ENCODE peak calls at places on chromosomes 2 and 18, in eight cellular contexts. I is GM12878, C is transverse colon, A is suprapubic skin, H is right lobe of liver, E is ovary, P is IMR-90, K is HCT116. J is an unnamed sample.

GRCh38 chr2:137005173-137005572 is 239.8 kb downstream of the THSD7B start:
- DNase-seq in I (no peak), C (no peak), A (no peak), H (no peak), E (no peak), P (no peak), K (no peak), J (no peak)

GRCh38 chr2:191329841-191330240 is 84.6 kb downstream of the MYO1B start:
- DNase-seq in I (no peak), C (no peak), A (no peak), H (no peak), E (no peak), P (no peak), K (no peak), J (no peak)

GRCh38 chr18:34352385-34353163 is 127.9 kb upstream of the NOL4 start:
- DNase-seq in I (no peak), C (no peak), A (no peak), H (no peak), E (no peak), P (no peak), K (no peak), J (peak)

GRCh38 chr2:221104391-221104811 is 467.7 kb downstream of the EPHA4 start:
- DNase-seq in I (no peak), C (no peak), A (peak), H (peak), E (peak), P (peak), K (no peak), J (no peak)

GRCh38 chr18:42936289-42936688 is 179.2 kb downstream of the RIT2 start:
- DNase-seq in I (peak), C (no peak), A (no peak), H (no peak), E (no peak), P (no peak), K (no peak), J (no peak)

GRCh38 chr18:59813942-59814341 is 85.9 kb upstream of the PMAIP1 start:
- DNase-seq in I (no peak), C (no peak), A (no peak), H (no peak), E (no peak), P (peak), K (no peak), J (no peak)

GRCh38 chr2:147499785-147500184 is 345.0 kb upstream of the ACVR2A start:
- DNase-seq in I (peak), C (no peak), A (no peak), H (no peak), E (no peak), P (no peak), K (no peak), J (no peak)

GRCh38 chr2:59182249-59182648 is 941.1 kb upstream of the FANCL start:
- DNase-seq in I (no peak), C (no peak), A (no peak), H (no peak), E (no peak), P (peak), K (no peak), J (peak)

GRCh38 chr2:166314022-166314759 is 61.6 kb downstream of the SCN9A start:
- DNase-seq in I (no peak), C (no peak), A (no peak), H (no peak), E (no peak), P (peak), K (no peak), J (no peak)

GRCh38 chr2:45721150-45721549 is 69.7 kb downstream of the PRKCE start:
- DNase-seq in I (no peak), C (no peak), A (no peak), H (no peak), E (no peak), P (no peak), K (no peak), J (no peak)

GRCh38 chr2:191696001-191696400 is 18.1 kb downstream of the NABP1 start:
- DNase-seq in I (no peak), C (peak), A (no peak), H (peak), E (no peak), P (peak), K (no peak), J (no peak)

GRCh38 chr2:154193246-154193645 is 321.5 kb downstream of the GALNT13 start:
- DNase-seq in I (no peak), C (no peak), A (no peak), H (no peak), E (no peak), P (no peak), K (no peak), J (no peak)

GRCh38 chr18:63762518-63762917 is 12.7 kb upstream of the SERPINB7 start:
- DNase-seq in I (no peak), C (no peak), A (no peak), H (no peak), E (no peak), P (peak), K (no peak), J (no peak)

GRCh38 chr2:190802133-190802532 is 78.5 kb upstream of the GLS start:
- DNase-seq in I (no peak), C (no peak), A (no peak), H (no peak), E (no peak), P (no peak), K (no peak), J (peak)

GRCh38 chr18:47975701-47976100 is 45.2 kb upstream of the SMAD2 start:
- DNase-seq in I (no peak), C (no peak), A (no peak), H (no peak), E (no peak), P (no peak), K (no peak), J (peak)

GRCh38 chr2:148930046-148930775 is 55.2 kb downstream of the KIF5C start:
- DNase-seq in I (no peak), C (no peak), A (no peak), H (no peak), E (no peak), P (no peak), K (no peak), J (peak)

GRCh38 chr2:28394331-28394877 is 1.7 kb downstream of the FOSL2 start:
- DNase-seq in I (no peak), C (peak), A (no peak), H (no peak), E (peak), P (peak), K (no peak), J (peak)

GRCh38 chr18:12373032-12373770 is 3.8 kb downstream of the AFG3L2 start:
- DNase-seq in I (no peak), C (peak), A (no peak), H (no peak), E (no peak), P (no peak), K (no peak), J (no peak)

GRCh38 chr18:56124186-56124585 is 514.2 kb downstream of the TXNL1 start:
- DNase-seq in I (no peak), C (no peak), A (no peak), H (no peak), E (no peak), P (peak), K (no peak), J (no peak)

GRCh38 chr2:168237741-168238140 is 9.7 kb downstream of the STK39 start:
- DNase-seq in I (no peak), C (no peak), A (no peak), H (no peak), E (no peak), P (peak), K (no peak), J (no peak)

GRCh38 chr2:68909793-68910674 is 38.8 kb upstream of the BMP10 start:
- DNase-seq in I (peak), C (peak), A (peak), H (peak), E (peak), P (peak), K (peak), J (peak)

GRCh38 chr2:48600204-48600813 is 17.3 kb upstream of the GTF2A1L start:
- DNase-seq in I (no peak), C (no peak), A (no peak), H (no peak), E (no peak), P (peak), K (no peak), J (peak)

GRCh38 chr2:237227190-237227988 is 141.7 kb downstream of the COPS8 start:
- DNase-seq in I (no peak), C (no peak), A (no peak), H (no peak), E (no peak), P (peak), K (peak), J (peak)

GRCh38 chr18:38545071-38545470 is 979.5 kb upstream of the CELF4 start:
- DNase-seq in I (no peak), C (no peak), A (no peak), H (no peak), E (no peak), P (no peak), K (no peak), J (peak)

GRCh38 chr2:162085090-162085891 is 11.3 kb upstream of the DPP4 start:
- DNase-seq in I (no peak), C (no peak), A (no peak), H (no peak), E (no peak), P (peak), K (no peak), J (no peak)

GRCh38 chr2:61887684-61888303 is 662 bp downstream of the CCT4 start:
- DNase-seq in I (no peak), C (no peak), A (no peak), H (no peak), E (no peak), P (peak), K (no peak), J (peak)

GRCh38 chr18:52694804-52695203 is 354.8 kb downstream of the DCC start:
- DNase-seq in I (no peak), C (peak), A (no peak), H (no peak), E (no peak), P (no peak), K (no peak), J (peak)

GRCh38 chr2:48607307-48608014 is 10.2 kb upstream of the GTF2A1L start:
- DNase-seq in I (no peak), C (no peak), A (no peak), H (no peak), E (no peak), P (peak), K (peak), J (no peak)

GRCh38 chr2:187580462-187581124 is 26.4 kb upstream of the TFPI start:
- DNase-seq in I (no peak), C (no peak), A (no peak), H (no peak), E (no peak), P (peak), K (peak), J (peak)

GRCh38 chr2:38159621-38160020 is 83.7 kb upstream of the CYP1B1 start:
- DNase-seq in I (no peak), C (no peak), A (no peak), H (no peak), E (no peak), P (no peak), K (no peak), J (no peak)

GRCh38 chr2:218642786-218643185 is 16.6 kb downstream of the ZNF142 start:
- DNase-seq in I (no peak), C (no peak), A (no peak), H (no peak), E (no peak), P (no peak), K (no peak), J (no peak)
- H3K4me3 ChIP-seq in I (no peak), C (no peak), A (no peak), H (no peak), E (no peak), P (no peak), K (no peak), J (no peak)

DNA sequence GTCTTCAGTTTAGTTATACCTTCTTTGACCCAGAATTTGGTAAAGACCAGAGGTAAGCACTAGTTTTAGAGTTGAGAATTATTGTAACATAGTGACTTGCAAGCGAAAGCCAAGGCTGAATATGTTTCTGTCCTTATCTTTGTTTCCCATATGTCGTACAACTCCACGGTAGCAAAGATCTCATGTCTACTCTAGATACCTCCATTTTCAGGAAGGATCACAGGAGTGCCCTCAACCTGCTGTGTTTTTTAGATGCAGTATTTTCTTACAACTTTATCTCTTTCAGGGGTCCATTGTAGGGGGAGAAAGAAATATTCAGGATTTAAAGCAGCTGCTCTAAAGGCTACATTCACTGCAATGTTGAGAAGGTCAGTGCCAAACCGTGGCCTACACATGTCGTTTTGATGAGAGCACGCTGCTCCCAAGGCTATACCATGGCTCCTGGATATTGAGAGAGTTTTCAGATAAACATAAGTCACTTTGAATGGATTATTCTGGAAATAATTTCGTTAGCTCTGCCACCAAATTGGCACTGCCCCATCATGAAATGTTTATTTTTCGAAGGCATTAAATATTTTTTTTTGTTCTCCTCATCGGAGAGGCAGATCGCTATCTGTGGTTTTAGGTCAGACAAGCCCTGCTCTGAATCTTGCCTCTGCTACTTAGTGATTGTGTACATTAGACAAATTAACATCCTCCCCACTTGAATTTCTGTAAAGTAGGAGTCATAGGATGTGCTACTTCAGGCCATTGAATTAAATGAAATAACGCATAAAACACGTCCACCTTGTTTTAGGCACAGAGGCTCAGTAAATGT is 2.1 kb downstream of the RHBDD1 start:
- DNase-seq in I (no peak), C (no peak), A (no peak), H (no peak), E (no peak), P (no peak), K (no peak), J (peak)
- TF ChIP-seq POLR2A in I (no peak), C (no peak), A (no peak), H (no peak), E (no peak), P (no peak), K (no peak), J (no peak)

DNA sequence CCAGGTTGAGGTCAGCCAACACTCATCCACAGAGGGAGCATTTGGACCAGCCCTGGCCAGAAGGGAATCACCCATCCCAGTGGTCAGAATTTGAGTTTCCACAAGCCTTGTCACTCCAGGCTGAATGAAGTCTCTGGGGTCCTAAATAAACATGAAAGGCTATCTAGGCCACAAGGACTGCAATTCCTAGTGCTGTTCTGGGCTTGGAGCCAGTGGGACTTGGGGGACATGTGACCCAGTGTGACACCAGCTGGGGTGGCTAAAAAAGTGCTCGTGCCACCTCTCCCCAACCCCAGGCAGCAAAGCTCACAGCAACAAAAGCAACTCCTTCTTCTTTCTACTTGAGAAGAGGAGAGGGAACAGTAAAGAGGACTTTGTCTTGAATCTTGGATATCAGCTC is 91.7 kb downstream of the MDH1 start:
- DNase-seq in I (no peak), C (no peak), A (no peak), H (no peak), E (no peak), P (no peak), K (no peak), J (no peak)
- H3K4me3 ChIP-seq in I (no peak), C (no peak), A (no peak), H (no peak), E (no peak), P (no peak), K (no peak), J (no peak)

DNA sequence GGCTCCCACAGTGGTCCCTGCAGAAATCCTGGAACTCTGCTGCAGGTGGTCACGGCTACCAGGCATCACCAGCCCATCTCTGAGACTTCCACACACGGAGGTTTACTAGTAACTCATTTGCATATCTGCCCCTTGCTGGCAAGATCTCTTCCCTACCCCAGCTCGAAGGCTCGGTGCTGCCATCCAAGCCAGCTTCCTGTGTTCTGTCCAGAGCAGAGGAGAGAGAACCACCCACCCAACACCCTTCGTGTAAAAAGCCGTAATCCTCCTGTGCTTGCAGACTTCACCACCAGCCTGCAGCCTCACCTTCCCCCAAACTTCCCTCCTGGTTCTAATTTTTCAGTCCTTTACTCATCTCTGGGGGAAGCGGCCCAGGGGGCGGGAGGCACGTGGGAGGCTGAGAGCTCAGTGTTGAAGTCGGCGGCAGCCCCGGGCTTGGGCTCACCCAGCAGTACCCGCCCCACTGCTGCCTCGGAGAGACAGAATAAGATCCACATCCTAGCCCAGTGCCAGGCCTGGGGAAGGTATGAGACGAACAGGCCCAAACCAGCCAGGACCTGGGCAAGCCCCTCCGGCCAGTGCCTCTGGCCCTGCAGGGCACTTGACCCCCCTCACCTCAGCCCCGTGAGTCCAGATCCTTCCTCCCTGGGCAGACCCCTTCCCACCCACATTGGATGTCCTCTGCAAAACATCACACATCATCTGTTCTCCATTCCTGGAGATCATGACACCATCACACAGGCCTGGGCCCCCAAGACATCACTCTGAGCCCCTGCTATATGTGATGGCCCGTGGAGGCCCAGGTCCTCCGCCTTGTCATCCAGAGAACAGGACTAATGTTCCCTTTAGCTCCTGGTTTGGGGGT is 145.8 kb upstream of the ID2 start:
- DNase-seq in I (no peak), C (no peak), A (peak), H (no peak), E (no peak), P (no peak), K (no peak), J (peak)
- TF ChIP-seq POLR2A in I (no peak), C (no peak), A (no peak), H (no peak), E (no peak), P (no peak), K (no peak), J (no peak)

GRCh38 chr18:36308711-36309435 is 11.4 kb downstream of the FHOD3 start:
- DNase-seq in I (no peak), C (no peak), A (no peak), H (no peak), E (no peak), P (no peak), K (no peak), J (no peak)
- H3K4me3 ChIP-seq in I (no peak), C (no peak), A (no peak), H (no peak), E (no peak), P (no peak), K (peak), J (no peak)

GRCh38 chr2:85418132-85419008 is at the start of gene SH2D6:
- DNase-seq in I (no peak), C (peak), A (peak), H (peak), E (peak), P (peak), K (peak), J (peak)

GRCh38 chr2:85423525-85423924 is 5.0 kb downstream of the SH2D6 start:
- DNase-seq in I (no peak), C (no peak), A (no peak), H (no peak), E (no peak), P (no peak), K (no peak), J (peak)

GRCh38 chr2:85421706-85422457 is 3.4 kb downstream of the SH2D6 start:
- DNase-seq in I (no peak), C (no peak), A (no peak), H (no peak), E (no peak), P (no peak), K (no peak), J (no peak)

GRCh38 chr2:85419009-85419711 is 646 bp downstream of the SH2D6 start:
- DNase-seq in I (no peak), C (no peak), A (no peak), H (no peak), E (peak), P (no peak), K (no peak), J (no peak)

GRCh38 chr2:85420743-85421705 is 2.5 kb downstream of the SH2D6 start:
- DNase-seq in I (no peak), C (peak), A (peak), H (peak), E (peak), P (peak), K (no peak), J (peak)
- TF ChIP-seq POLR2A in I (peak), C (no peak), A (no peak), H (no peak), E (peak), P (no peak), K (no peak), J (peak)

J was measured in NB4.